ENCODE peak calls at places on chromosomes 7 and 10, in four cellular contexts. P is HL-60, Z is GM12878, F is K562. H is an unnamed sample.

GRCh38 chr7:101162551-101163280 is 2.7 kb downstream of the VGF start:
- DNase-seq in Z (no peak), P (peak), F (peak), H (no peak)

GRCh38 chr10:4280481-4281206 is 495.6 kb upstream of the KLF6 start:
- DNase-seq in P (no peak), F (no peak), Z (no peak), H (no peak)

GRCh38 chr10:22997102-22997501 is 69.2 kb downstream of the ARMC3 start:
- DNase-seq in Z (no peak), P (no peak), F (no peak), H (no peak)

GRCh38 chr7:51321961-51322515 is 5.4 kb upstream of the COBL start:
- DNase-seq in Z (no peak), F (no peak), P (no peak), H (no peak)

GRCh38 chr7:131034166-131034881 is 293.4 kb upstream of the MKLN1 start:
- DNase-seq in P (no peak), F (no peak), Z (no peak), H (no peak)

GRCh38 chr7:132004528-132004927 is 448.1 kb upstream of the PODXL start:
- DNase-seq in P (no peak), F (no peak), Z (no peak), H (no peak)

GRCh38 chr10:4081691-4082111 is 296.7 kb upstream of the KLF6 start:
- DNase-seq in F (no peak), P (no peak), Z (no peak), H (no peak)

GRCh38 chr10:121831777-121832176 is 96.1 kb downstream of the ATE1 start:
- DNase-seq in Z (no peak), P (no peak), F (no peak), H (no peak)

GRCh38 chr7:142482899-142483658 is 225.2 kb upstream of the PRSS58 start:
- DNase-seq in P (no peak), Z (no peak), F (peak), H (peak)

GRCh38 chr10:26391701-26392695 is 46.1 kb upstream of the APBB1IP start:
- DNase-seq in Z (no peak), P (no peak), F (no peak), H (no peak)

GRCh38 chr10:82564353-82565218 is 689.6 kb downstream of the NRG3 start:
- DNase-seq in P (no peak), F (no peak), Z (no peak), H (no peak)

GRCh38 chr10:3136763-3137611 is 35.6 kb downstream of the PITRM1 start:
- DNase-seq in F (no peak), P (no peak), Z (no peak), H (no peak)

GRCh38 chr10:34746094-34746493 is 69.0 kb downstream of the PARD3 start:
- DNase-seq in P (no peak), F (no peak), Z (no peak), H (no peak)

GRCh38 chr7:604038-604883 is 84.6 kb upstream of the PDGFA start:
- DNase-seq in P (peak), F (peak), Z (peak), H (peak)

GRCh38 chr10:91932737-91933136 is 9.2 kb downstream of the BTAF1 start:
- DNase-seq in P (no peak), F (no peak), Z (no peak), H (no peak)

GRCh38 chr10:110637558-110638053 is 6.5 kb upstream of the RBM20 start:
- DNase-seq in F (no peak), Z (no peak), P (no peak), H (no peak)

GRCh38 chr10:33271969-33272583 is 62.4 kb downstream of the NRP1 start:
- DNase-seq in F (no peak), Z (no peak), P (no peak), H (no peak)

GRCh38 chr10:33274096-33274785 is 60.2 kb downstream of the NRP1 start:
- DNase-seq in P (no peak), Z (no peak), F (no peak), H (no peak)

GRCh38 chr10:33276282-33276923 is 58.1 kb downstream of the NRP1 start:
- DNase-seq in F (no peak), P (no peak), Z (no peak), H (no peak)

GRCh38 chr10:33270971-33271370 is 63.5 kb downstream of the NRP1 start:
- DNase-seq in Z (no peak), P (no peak), F (no peak), H (no peak)

GRCh38 chr10:33273295-33274002 is 61.0 kb downstream of the NRP1 start:
- DNase-seq in F (no peak), Z (no peak), P (no peak), H (no peak)
- TF ChIP-seq POLR2AphosphoS5 in F (no peak), Z (no peak), P (no peak), H (no peak)

GRCh38 chr7:45703373-45703821 is 129.2 kb downstream of the ADCY1 start:
- DNase-seq in Z (no peak), P (no peak), F (no peak), H (no peak)
- TF ChIP-seq SPI1 in Z (no peak), P (no peak), F (no peak), H (no peak)

DNA sequence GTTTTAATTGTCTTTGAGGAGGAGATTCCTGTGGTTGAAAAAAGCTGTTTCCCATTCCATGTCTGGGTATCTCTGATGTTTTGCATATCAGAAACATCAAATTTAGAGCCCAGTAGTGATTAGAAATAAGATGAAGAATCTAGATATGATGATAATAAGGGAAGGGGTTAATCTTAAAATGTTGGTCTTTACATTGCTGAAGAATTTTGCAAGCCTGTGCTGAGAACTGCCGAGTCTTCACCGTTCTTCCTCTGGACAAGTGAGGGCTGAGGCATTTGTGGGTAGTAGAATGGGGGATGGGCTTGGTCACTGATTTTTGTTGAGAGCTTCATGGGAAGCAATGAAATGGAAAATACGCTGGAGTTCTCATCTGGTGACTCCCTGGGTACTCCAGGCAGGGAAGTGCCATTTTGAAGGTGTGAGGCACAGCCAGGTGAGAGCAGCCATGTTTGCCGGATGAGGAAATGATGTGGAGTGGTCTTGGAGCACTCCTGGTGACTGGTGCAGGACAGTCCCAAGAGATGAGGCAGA is 10.2 kb downstream of the TCF7L2 start:
- DNase-seq in Z (no peak), F (no peak), P (no peak), H (no peak)
- TF ChIP-seq POLR2AphosphoS5 in Z (no peak), F (no peak), P (no peak), H (no peak)

GRCh38 chr10:15245530-15245929 is 77.0 kb upstream of the NMT2 start:
- DNase-seq in F (peak), P (no peak), Z (no peak), H (no peak)
- TF ChIP-seq SPI1 in F (no peak), P (no peak), Z (no peak), H (no peak)

GRCh38 chr7:98294326-98294725 is 12.8 kb downstream of the BRI3 start:
- DNase-seq in Z (no peak), P (no peak), F (no peak), H (no peak)

GRCh38 chr7:98293265-98293664 is 11.8 kb downstream of the BRI3 start:
- DNase-seq in F (no peak), Z (no peak), P (no peak), H (no peak)

GRCh38 chr7:98295467-98296220 is 14.2 kb downstream of the BRI3 start:
- DNase-seq in P (no peak), Z (no peak), F (no peak), H (no peak)

GRCh38 chr7:98293746-98294145 is 12.3 kb downstream of the BRI3 start:
- DNase-seq in Z (no peak), P (no peak), F (no peak), H (no peak)

GRCh38 chr7:98294798-98295382 is 13.4 kb downstream of the BRI3 start:
- DNase-seq in F (peak), P (no peak), Z (no peak), H (peak)
- TF ChIP-seq POLR2AphosphoS5 in F (no peak), P (no peak), Z (peak), H (peak)